ENCODE peak calls at places on chromosome X, in seven cellular contexts. H is cardiac fibroblast, Z is heart right ventricle, I is GM12865, A is GM13977, B is right atrium auricular region, R is cardiac muscle cell. K is an unnamed sample.

GRCh38 chrX:20116575-20117240 is at the start of gene MAP7D2:
- DNase-seq in H (no peak), Z (no peak), I (no peak), A (no peak), B (no peak), R (no peak), K (no peak)

GRCh38 chrX:129634541-129634940 is 20.2 kb downstream of the APLN start:
- DNase-seq in H (no peak), Z (no peak), I (no peak), A (no peak), B (no peak), R (no peak), K (no peak)

GRCh38 chrX:46812445-46812844 is 24.4 kb upstream of the RP2 start:
- DNase-seq in H (peak; percentile 11), Z (no peak), I (no peak), A (no peak), B (no peak), R (no peak), K (no peak)

GRCh38 chrX:11562570-11562969 is 103.2 kb downstream of the ARHGAP6 start:
- DNase-seq in H (no peak), Z (no peak), I (no peak), A (no peak), B (no peak), R (no peak), K (no peak)

GRCh38 chrX:46582964-46583363 is 9.4 kb downstream of the CHST7 start:
- DNase-seq in H (peak; percentile 94), Z (no peak), I (no peak), A (no peak), B (no peak), R (peak; percentile 81), K (no peak)

GRCh38 chrX:44043496-44043895 is 70.3 kb upstream of the NDP start:
- DNase-seq in H (peak; percentile 14), Z (no peak), I (no peak), A (no peak), B (no peak), R (no peak), K (no peak)

GRCh38 chrX:20270557-20270880 is 3.8 kb upstream of the RPS6KA3 start:
- DNase-seq in H (peak; percentile 42), Z (no peak), I (no peak), A (no peak), B (no peak), R (peak; percentile 46), K (no peak)

GRCh38 chrX:136154998-136155397 is 7.7 kb downstream of the FHL1 start:
- DNase-seq in H (no peak), Z (no peak), I (no peak), A (no peak), B (no peak), R (no peak), K (no peak)

GRCh38 chrX:8913665-8914409 is 112.7 kb upstream of the FAM9A start:
- DNase-seq in H (peak; percentile 40), Z (peak; percentile 10), I (no peak), A (no peak), B (no peak), R (peak; percentile 83), K (no peak)

GRCh38 chrX:57286507-57287251 is at the start of gene FAAH2:
- DNase-seq in H (no peak), Z (no peak), I (peak; percentile 40), A (peak; percentile 23), B (no peak), R (no peak), K (no peak)

GRCh38 chrX:153396320-153397195 is 4.6 kb downstream of the PNMA6E start:
- DNase-seq in H (no peak), Z (no peak), I (no peak), A (no peak), B (no peak), R (no peak), K (no peak)

GRCh38 chrX:120250522-120251271 is at the start of gene ZBTB33:
- DNase-seq in H (peak; percentile 95), Z (peak; percentile 90), I (peak; percentile 95), A (peak; percentile 87), B (peak; percentile 86), R (peak; percentile 96), K (peak; percentile 75)

GRCh38 chrX:4379071-4379470 is 665.6 kb upstream of the PRKX start:
- DNase-seq in H (no peak), Z (no peak), I (no peak), A (no peak), B (no peak), R (no peak), K (no peak)

GRCh38 chrX:23662187-23662586 is 5.1 kb upstream of the PRDX4 start:
- DNase-seq in H (no peak), Z (no peak), I (peak; percentile 36), A (no peak), B (no peak), R (no peak), K (no peak)

GRCh38 chrX:145816607-145817298 is 876 bp upstream of the SLITRK2 start:
- DNase-seq in H (no peak), Z (no peak), I (no peak), A (no peak), B (no peak), R (no peak), K (no peak)

GRCh38 chrX:16311671-16312070 is 144.4 kb downstream of the MAGEB17 start:
- DNase-seq in H (no peak), Z (no peak), I (no peak), A (no peak), B (no peak), R (no peak), K (no peak)

GRCh38 chrX:154458954-154459829 is 1.1 kb downstream of the PLXNA3 start:
- DNase-seq in H (no peak), Z (peak; percentile 35), I (no peak), A (no peak), B (no peak), R (no peak), K (no peak)

GRCh38 chrX:41108007-41108683 is 22.9 kb downstream of the USP9X start:
- DNase-seq in H (peak; percentile 40), Z (no peak), I (no peak), A (no peak), B (no peak), R (no peak), K (no peak)

GRCh38 chrX:19964017-19964710 is 26.7 kb downstream of the BCLAF3 start:
- DNase-seq in H (no peak), Z (no peak), I (peak; percentile 54), A (peak; percentile 34), B (no peak), R (no peak), K (no peak)

GRCh38 chrX:136850441-136851175 is 29.9 kb downstream of the RBMX start:
- DNase-seq in H (peak; percentile 22), Z (no peak), I (no peak), A (no peak), B (no peak), R (peak; percentile 56), K (no peak)

GRCh38 chrX:45557390-45557789 is 356.7 kb upstream of the DIPK2B start:
- DNase-seq in H (peak; percentile 18), Z (no peak), I (no peak), A (no peak), B (no peak), R (peak; percentile 2), K (no peak)

GRCh38 chrX:154714925-154715324 is 36.0 kb downstream of the GAB3 start:
- DNase-seq in H (peak; percentile 66), Z (no peak), I (peak; percentile 62), A (peak; percentile 72), B (no peak), R (peak; percentile 67), K (no peak)

GRCh38 chrX:118677318-118677717 is 50.1 kb upstream of the IL13RA1 start:
- DNase-seq in H (no peak), Z (no peak), I (no peak), A (no peak), B (no peak), R (no peak), K (no peak)

GRCh38 chrX:118682258-118683014 is 45.0 kb upstream of the IL13RA1 start:
- DNase-seq in H (no peak), Z (no peak), I (no peak), A (no peak), B (no peak), R (peak; percentile 24), K (no peak)

GRCh38 chrX:118675336-118675965 is 52.0 kb upstream of the IL13RA1 start:
- DNase-seq in H (no peak), Z (no peak), I (no peak), A (no peak), B (no peak), R (no peak), K (no peak)

GRCh38 chrX:118675966-118676349 is 51.4 kb upstream of the IL13RA1 start:
- DNase-seq in H (no peak), Z (no peak), I (no peak), A (no peak), B (no peak), R (no peak), K (no peak)

DNA sequence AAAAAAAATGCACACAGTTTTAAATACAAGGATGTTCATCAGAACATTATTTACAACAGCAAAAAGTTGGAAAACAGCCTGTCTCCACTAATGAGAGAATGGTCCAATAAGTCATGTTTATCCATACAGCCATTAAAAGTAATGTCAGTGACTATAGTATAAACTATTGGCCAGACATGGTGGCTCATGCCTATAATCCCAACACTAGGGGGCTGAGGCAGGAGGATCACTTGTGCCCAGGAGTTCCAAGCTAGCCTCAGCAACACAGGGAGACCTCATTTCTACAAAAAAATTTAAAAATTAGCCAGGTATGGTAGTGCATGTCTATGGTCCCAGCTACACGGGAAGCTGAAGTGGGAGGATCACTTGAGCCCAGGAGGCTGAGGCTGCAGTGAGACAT is 48.1 kb upstream of the IL13RA1 start:
- DNase-seq in H (no peak), Z (no peak), I (no peak), A (no peak), B (no peak), R (no peak), K (no peak)
- TF ChIP-seq CTCF in H (no peak), Z (no peak), I (no peak), A (no peak), B (no peak), R (no peak), K (no peak)

GRCh38 chrX:132615396-132616131 is 126.7 kb upstream of the MBNL3 start:
- DNase-seq in H (peak; percentile 51), Z (no peak), I (peak; percentile 58), A (no peak), B (no peak), R (peak; percentile 58), K (no peak)
- TF ChIP-seq CTCF in H (peak; percentile 38), Z (no peak), I (peak; percentile 47), A (peak; percentile 54), B (no peak), R (peak; percentile 42), K (peak; percentile 23)

DNA sequence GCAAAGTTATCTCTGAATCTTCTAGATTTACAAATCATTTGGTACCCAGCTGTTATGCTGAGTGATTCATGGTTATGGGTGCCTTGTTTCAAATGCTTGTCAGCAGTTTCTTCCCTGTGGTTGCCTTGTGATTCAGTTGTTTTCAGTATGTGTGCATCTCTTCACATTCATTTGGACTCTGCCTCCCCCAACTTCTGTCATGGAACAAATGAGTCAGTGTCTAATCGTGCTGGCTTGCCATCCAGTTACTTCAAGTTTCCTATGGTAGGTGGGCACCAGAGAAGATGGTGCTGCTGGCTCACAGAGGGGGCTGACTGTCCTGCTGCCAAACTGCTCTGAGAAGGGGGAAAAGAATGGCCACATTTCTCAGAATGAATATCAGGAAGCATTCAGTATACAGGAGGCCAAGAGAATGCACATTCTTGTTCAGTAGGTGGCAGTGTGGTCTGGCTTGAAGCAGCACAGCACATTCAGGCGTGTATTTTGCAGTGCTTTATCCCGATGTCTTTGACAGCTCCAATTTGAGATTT is 260.9 kb downstream of the GLUD2 start:
- DNase-seq in H (peak; percentile 83), Z (no peak), I (peak; percentile 64), A (peak; percentile 20), B (no peak), R (peak; percentile 86), K (no peak)
- TF ChIP-seq CTCF in H (peak; percentile 32), Z (no peak), I (peak; percentile 43), A (peak; percentile 61), B (no peak), R (peak; percentile 44), K (no peak)

GRCh38 chrX:24676403-24677024 is 17.2 kb upstream of the POLA1 start:
- DNase-seq in H (peak; percentile 15), Z (no peak), I (peak; percentile 15), A (no peak), B (no peak), R (peak; percentile 12), K (no peak)
- TF ChIP-seq CTCF in H (peak; percentile 45), Z (peak; percentile 25), I (peak; percentile 41), A (peak; percentile 52), B (peak; percentile 44), R (peak; percentile 47), K (peak; percentile 60)

K was measured in natural killer cell.